ENCODE peak calls at places on chromosomes 11 and 22, in six cellular contexts. Y, O, U, D, T and K are unnamed samples.
A peak's percentile ranks its signal among the peaks of the same experiment; 100 is the strongest.

GRCh38 chr11:78978831-78979230 is 404.2 kb upstream of the NARS2 start:
- ATAC-seq in U (no peak), T (no peak), D (no peak), Y (no peak), O (no peak), K (no peak)

GRCh38 chr11:66101055-66101454 is 31.0 kb downstream of the PACS1 start:
- ATAC-seq in Y (no peak), O (no peak), U (no peak), T (peak; percentile 54), D (no peak), K (no peak)

GRCh38 chr22:49768961-49769690 is 58.5 kb downstream of the BRD1 start:
- ATAC-seq in D (peak; percentile 74), O (peak; percentile 31), Y (peak; percentile 10), U (peak; percentile 48), T (no peak), K (peak; percentile 52)

GRCh38 chr11:78684377-78684776 is 109.7 kb upstream of the NARS2 start:
- ATAC-seq in O (no peak), U (no peak), T (no peak), D (no peak), Y (no peak), K (no peak)

GRCh38 chr11:5736396-5736795 is at the start of gene OR56B1:
- ATAC-seq in Y (no peak), U (no peak), D (no peak), O (no peak), T (no peak), K (no peak)

GRCh38 chr11:121508449-121508848 is 55.7 kb upstream of the SORL1-AS1 start:
- ATAC-seq in U (no peak), O (no peak), T (no peak), Y (no peak), D (no peak), K (no peak)

GRCh38 chr11:10395196-10395897 is 59.7 kb upstream of the AMPD3 start:
- ATAC-seq in T (no peak), D (no peak), O (no peak), U (peak; percentile 74), Y (no peak), K (no peak)

GRCh38 chr11:62146476-62147200 is 22.8 kb downstream of the INCENP start:
- ATAC-seq in T (no peak), O (no peak), D (no peak), Y (peak; percentile 16), U (no peak), K (no peak)

GRCh38 chr11:16605971-16606783 is 132.3 kb upstream of the C11orf58 start:
- ATAC-seq in T (peak; percentile 80), D (peak; percentile 84), Y (peak; percentile 80), O (peak; percentile 86), U (peak; percentile 61), K (peak; percentile 65)

GRCh38 chr11:132504501-132505041 is 1027.7 kb downstream of the OPCML start:
- ATAC-seq in O (no peak), D (no peak), U (no peak), T (no peak), Y (no peak), K (no peak)

GRCh38 chr11:102940714-102941588 is 14.6 kb downstream of the MMP13 start:
- ATAC-seq in D (peak; percentile 60), U (no peak), T (peak; percentile 67), O (peak; percentile 68), Y (peak; percentile 89), K (no peak)

GRCh38 chr22:32627091-32627490 is 152.5 kb downstream of the FBXO7 start:
- ATAC-seq in Y (no peak), U (peak; percentile 67), O (no peak), T (no peak), D (no peak), K (no peak)

GRCh38 chr11:45518853-45519545 is 146.4 kb downstream of the CHST1 start:
- ATAC-seq in U (no peak), D (no peak), T (no peak), Y (no peak), O (no peak), K (no peak)

GRCh38 chr11:128482512-128483191 is 104.7 kb downstream of the ETS1 start:
- ATAC-seq in U (peak; percentile 38), Y (peak; percentile 12), T (peak; percentile 8), D (peak; percentile 42), O (peak; percentile 30), K (peak; percentile 45)